ENCODE peak calls at places on chromosomes 3 and 15, in ten cellular contexts. A is stimulated activated CD4-positive, alpha-beta T cell treated with anti-CD3 and anti-CD28 coated beads, Interleukin-4, amount 100 ng/mL, for 24 hours; G is stimulated activated CD8-positive, alpha-beta memory T cell treated with anti-CD3 and anti-CD28 coated beads, Interleukin-7, amount 100 ng/mL, for 24 hours; B is NCI-H2171; T is MV-4-11; S is NCI-H460; M is stimulated activated naive CD8-positive, alpha-beta T cell treated with anti-CD3 and anti-CD28 coated beads, Interleukin-15, Interleukin-2, amounts not matched to agents 100 U/mL and 50 U/mL, for 24 hours; I is right cardiac atrium; U is activated CD4-positive, alpha-beta T cell treated with anti-CD3 and anti-CD28 coated beads, Interleukin-2, amount 50 U/mL, for 4 hours; W is skeletal muscle cell. D is an unnamed sample.

GRCh38 chr15:26697913-26698312 is 75.0 kb downstream of the GABRB3 start:
- DNase-seq in M (no peak), S (no peak), W (no peak), B (peak), I (no peak), G (no peak), T (no peak), U (no peak), A (no peak), D (no peak)

GRCh38 chr15:82731527-82731926 is 21.9 kb upstream of the AP3B2 start:
- DNase-seq in G (no peak), I (no peak), U (no peak), W (no peak), S (no peak), T (no peak), B (no peak), A (no peak), M (no peak), D (no peak)

GRCh38 chr15:78660584-78660983 is 19.6 kb upstream of the CHRNB4 start:
- DNase-seq in M (no peak), S (no peak), B (no peak), T (no peak), I (no peak), W (no peak), A (no peak), U (no peak), G (no peak), D (no peak)

GRCh38 chr3:69510481-69511031 is 124.7 kb upstream of the FRMD4B start:
- DNase-seq in G (no peak), M (no peak), T (no peak), S (no peak), W (no peak), U (no peak), A (no peak), I (no peak), B (no peak), D (no peak)

GRCh38 chr3:62368705-62369475 is 4.5 kb downstream of the FEZF2 start:
- DNase-seq in T (no peak), G (no peak), I (no peak), S (no peak), A (no peak), B (no peak), U (no peak), M (no peak), W (no peak), D (no peak)

GRCh38 chr15:48645558-48646330 is at the start of gene FBN1:
- DNase-seq in T (no peak), G (no peak), I (peak), A (no peak), S (peak), B (peak), M (peak), U (no peak), W (peak), D (peak)

GRCh38 chr3:23767546-23767945 is 38.2 kb upstream of the UBE2E1 start:
- DNase-seq in I (no peak), W (no peak), M (no peak), A (no peak), G (no peak), S (no peak), U (no peak), T (peak), B (no peak), D (no peak)

GRCh38 chr15:93200448-93201226 is 111.6 kb upstream of the RGMA start:
- DNase-seq in M (no peak), B (no peak), I (no peak), W (no peak), A (no peak), T (no peak), U (no peak), S (no peak), G (no peak), D (no peak)

GRCh38 chr15:76333720-76334437 is 2.7 kb upstream of the ISL2 start:
- DNase-seq in T (no peak), M (no peak), G (no peak), B (no peak), U (no peak), W (no peak), I (no peak), S (peak), A (no peak), D (no peak)

GRCh38 chr15:70071799-70072198 is 25.9 kb downstream of the TLE3 start:
- DNase-seq in M (no peak), S (no peak), W (no peak), I (no peak), A (no peak), U (no peak), G (no peak), B (no peak), T (no peak), D (no peak)

GRCh38 chr3:161420746-161421145 is 49.4 kb upstream of the SPTSSB start:
- DNase-seq in G (no peak), U (no peak), M (no peak), I (no peak), S (peak), A (no peak), T (no peak), B (no peak), W (no peak), D (no peak)

GRCh38 chr15:72706266-72706665 is 20.3 kb downstream of the BBS4 start:
- DNase-seq in A (no peak), M (no peak), U (no peak), G (no peak), S (no peak), T (peak), B (no peak), I (no peak), W (no peak), D (no peak)

GRCh38 chr3:154818676-154819255 is 261.4 kb upstream of the MME start:
- DNase-seq in I (no peak), W (no peak), T (no peak), G (no peak), M (no peak), A (no peak), S (no peak), B (no peak), U (no peak), D (no peak)

GRCh38 chr3:168002786-168003368 is 92.8 kb downstream of the GOLIM4 start:
- DNase-seq in B (no peak), I (no peak), S (no peak), U (no peak), W (peak), A (no peak), M (no peak), G (no peak), T (peak), D (no peak)

GRCh38 chr3:116905805-116906204 is 196.2 kb downstream of the TUSC7 start:
- DNase-seq in U (no peak), W (no peak), I (no peak), M (no peak), S (no peak), G (no peak), T (no peak), A (no peak), B (no peak), D (peak)

GRCh38 chr3:26625187-26625586 is 2.6 kb downstream of the LRRC3B start:
- DNase-seq in S (no peak), W (no peak), G (no peak), T (no peak), A (no peak), U (no peak), I (no peak), M (no peak), B (no peak), D (no peak)

GRCh38 chr15:68279779-68280745 is 2.5 kb downstream of the FEM1B start:
- DNase-seq in I (no peak), G (no peak), B (no peak), M (no peak), W (no peak), U (no peak), S (no peak), T (peak), A (no peak), D (no peak)

GRCh38 chr3:160409812-160410610 is 10.6 kb downstream of the SMC4 start:
- DNase-seq in G (no peak), B (no peak), S (no peak), A (no peak), M (no peak), I (no peak), T (no peak), U (no peak), W (no peak), D (no peak)

GRCh38 chr3:111392911-111393351 is 149.1 kb upstream of the CD96 start:
- DNase-seq in M (peak), I (no peak), G (no peak), W (no peak), T (peak), S (no peak), B (peak), U (peak), A (peak), D (no peak)